ENCODE peak calls at places on chromosomes 7 and 10, in four cellular contexts. G is activated CD4-positive, alpha-beta T cell treated with anti-CD3 and anti-CD28 coated beads for 4 hours; F is effector memory CD4-positive, alpha-beta T cell; S is stimulated activated CD4-positive, alpha-beta T cell treated with anti-CD3 and anti-CD28 coated beads, Interleukin-4, amount 100 ng/mL, for 1 hour. P is an unnamed sample.

GRCh38 chr7:66930341-66930740 is 9.3 kb downstream of the TMEM248 start:
- DNase-seq in G (no peak), F (no peak), S (no peak), P (peak; percentile 28)

GRCh38 chr7:77989981-77990566 is 191.5 kb downstream of the PHTF2 start:
- DNase-seq in G (no peak), F (no peak), S (peak; percentile 8), P (peak; percentile 91)

GRCh38 chr7:96977445-96977844 is 27.9 kb upstream of the DLX6 start:
- DNase-seq in G (no peak), F (no peak), S (no peak), P (no peak)

GRCh38 chr10:117224881-117225280 is 16.0 kb upstream of the SLC18A2 start:
- DNase-seq in G (no peak), F (no peak), S (no peak), P (no peak)

GRCh38 chr10:107880185-107880584 is 715.7 kb upstream of the SORCS1 start:
- DNase-seq in G (no peak), F (no peak), S (no peak), P (no peak)

GRCh38 chr10:95295031-95295755 is 4.4 kb upstream of the PDLIM1 start:
- DNase-seq in G (peak; percentile 3), F (no peak), S (peak; percentile 10), P (peak; percentile 93)

GRCh38 chr7:129224251-129225205 is at the start of gene AHCYL2:
- DNase-seq in G (peak; percentile 98), F (peak; percentile 98), S (peak; percentile 98), P (peak; percentile 97)

GRCh38 chr7:1220000-1220726 is 12.5 kb upstream of the UNCX start:
- DNase-seq in G (no peak), F (no peak), S (no peak), P (no peak)

GRCh38 chr10:62083413-62083794 is 181.9 kb downstream of the ARID5B start:
- DNase-seq in G (no peak), F (no peak), S (no peak), P (peak; percentile 24)

GRCh38 chr10:66625709-66626590 is 299.9 kb upstream of the LRRTM3 start:
- DNase-seq in G (no peak), F (no peak), S (no peak), P (no peak)

GRCh38 chr10:3945026-3945425 is 160.0 kb upstream of the KLF6 start:
- DNase-seq in G (no peak), F (no peak), S (no peak), P (no peak)

GRCh38 chr10:33216661-33217427 is 117.6 kb downstream of the NRP1 start:
- DNase-seq in G (no peak), F (no peak), S (no peak), P (no peak)

GRCh38 chr10:11205026-11205772 is 187.5 kb downstream of the CELF2 start:
- DNase-seq in G (no peak), F (no peak), S (no peak), P (no peak)

GRCh38 chr10:44397476-44398225 is 12.8 kb upstream of the CXCL12 start:
- DNase-seq in G (no peak), F (no peak), S (no peak), P (no peak)

GRCh38 chr10:70598857-70599295 is 3.7 kb downstream of the PRF1 start:
- DNase-seq in G (no peak), F (no peak), S (no peak), P (no peak)

GRCh38 chr7:85525661-85526060 is 338.8 kb upstream of the SEMA3D start:
- DNase-seq in G (no peak), F (no peak), S (no peak), P (no peak)

GRCh38 chr7:125847706-125848105 is 918.1 kb upstream of the POT1 start:
- DNase-seq in G (no peak), F (no peak), S (no peak), P (no peak)

GRCh38 chr10:84286695-84287094 is 41.7 kb upstream of the CCSER2 start:
- DNase-seq in G (no peak), F (no peak), S (no peak), P (no peak)

GRCh38 chr10:1243486-1244182 is 187.4 kb downstream of the WDR37 start:
- DNase-seq in G (no peak), F (no peak), S (no peak), P (no peak)

GRCh38 chr7:107744345-107744750 is 406 bp downstream of the CBLL1 start:
- DNase-seq in G (no peak), F (no peak), S (no peak), P (no peak)

GRCh38 chr7:4823442-4824119 is 38.2 kb downstream of the PAPOLB start:
- DNase-seq in G (no peak), F (no peak), S (no peak), P (peak; percentile 24)

GRCh38 chr10:6124666-6125065 is 35.8 kb downstream of the RBM17 start:
- DNase-seq in G (no peak), F (no peak), S (no peak), P (no peak)

GRCh38 chr7:23022258-23022745 is 8.4 kb upstream of the HYCC1 start:
- DNase-seq in G (no peak), F (no peak), S (no peak), P (no peak)

GRCh38 chr10:24209946-24210491 is 1.1 kb downstream of the KIAA1217 start:
- DNase-seq in G (no peak), F (no peak), S (peak; percentile 40), P (peak; percentile 25)

GRCh38 chr7:81482600-81483186 is 287.2 kb downstream of the HGF start:
- DNase-seq in G (no peak), F (no peak), S (no peak), P (peak; percentile 32)

GRCh38 chr10:10873289-10873688 is 144.4 kb upstream of the CELF2 start:
- DNase-seq in G (no peak), F (no peak), S (no peak), P (no peak)

GRCh38 chr7:34748244-34749039 is 90.4 kb downstream of the NPSR1 start:
- DNase-seq in G (no peak), F (no peak), S (no peak), P (no peak)

P was measured in KBM-7.